ENCODE peak calls at places on chromosomes 5 and 9, in ten cellular contexts. B is AG09319; D is sigmoid colon; S is activated gamma-delta T cell treated with anti-CD3 and anti-CD28 coated beads, Interleukin-2, amount 50 U/mL, for 16 hours; C is stimulated activated CD4-positive, alpha-beta T cell treated with anti-CD3 and anti-CD28 coated beads, Interleukin-2, amount 100 ng/mL, for 24 hours; P is neural crest cell; X is endothelial cell; R is activated naive CD8-positive, alpha-beta T cell treated with anti-CD3 and anti-CD28 coated beads, Interleukin-2, amount 50 U/mL, for 16 hours; J is astrocyte of the spinal cord; V is HEK293T. I is an unnamed sample.

GRCh38 chr9:135705376-135705775 is 3.4 kb downstream of the KCNT1 start:
- DNase-seq in B (no peak), D (no peak), S (no peak), C (no peak), P (no peak), X (no peak), R (no peak), J (no peak), V (no peak), I (no peak)

GRCh38 chr9:30065888-30066287 is 2318.6 kb upstream of the ACO1 start:
- DNase-seq in B (no peak), D (no peak), S (no peak), C (no peak), P (no peak), X (no peak), R (no peak), J (no peak), V (no peak), I (no peak)

GRCh38 chr5:137039939-137040515 is 459.1 kb downstream of the SPOCK1 start:
- DNase-seq in B (no peak), D (no peak), S (no peak), C (no peak), P (no peak), X (no peak), R (no peak), J (no peak), V (no peak), I (no peak)

GRCh38 chr5:79924936-79925893 is 65.8 kb downstream of the MTX3 start:
- DNase-seq in B (no peak), D (no peak), S (peak; percentile 3), C (peak; percentile 7), P (no peak), X (no peak), R (no peak), J (no peak), V (no peak), I (peak; percentile 63)

GRCh38 chr9:109510506-109510905 is 12.4 kb upstream of the PTPN3 start:
- DNase-seq in B (no peak), D (no peak), S (no peak), C (no peak), P (no peak), X (no peak), R (no peak), J (no peak), V (no peak), I (no peak)

GRCh38 chr5:65100846-65101678 is 332.3 kb downstream of the CWC27 start:
- DNase-seq in B (peak; percentile 49), D (no peak), S (no peak), C (peak; percentile 33), P (peak; percentile 20), X (peak; percentile 56), R (no peak), J (peak; percentile 84), V (peak; percentile 76), I (peak; percentile 89)

GRCh38 chr5:7094626-7095025 is 301.3 kb upstream of the ADCY2 start:
- DNase-seq in B (no peak), D (no peak), S (no peak), C (no peak), P (peak; percentile 59), X (peak; percentile 64), R (no peak), J (no peak), V (no peak), I (no peak)

GRCh38 chr5:107597803-107598202 is 72.9 kb downstream of the EFNA5 start:
- DNase-seq in B (no peak), D (no peak), S (no peak), C (no peak), P (no peak), X (no peak), R (no peak), J (no peak), V (no peak), I (no peak)

GRCh38 chr5:77259479-77259878 is 49.0 kb downstream of the PDE8B start:
- DNase-seq in B (no peak), D (no peak), S (no peak), C (no peak), P (no peak), X (no peak), R (no peak), J (no peak), V (no peak), I (no peak)

GRCh38 chr5:95667219-95667618 is 15.6 kb downstream of the SPATA9 start:
- DNase-seq in B (no peak), D (no peak), S (no peak), C (no peak), P (no peak), X (no peak), R (no peak), J (no peak), V (no peak), I (no peak)

GRCh38 chr5:88644676-88645075 is 238.3 kb downstream of the MEF2C start:
- DNase-seq in B (no peak), D (no peak), S (no peak), C (no peak), P (no peak), X (no peak), R (no peak), J (no peak), V (no peak), I (no peak)

GRCh38 chr9:37200572-37201005 is 80.2 kb downstream of the ZCCHC7 start:
- DNase-seq in B (no peak), D (no peak), S (no peak), C (no peak), P (no peak), X (no peak), R (no peak), J (peak; percentile 61), V (peak; percentile 11), I (peak; percentile 46)

GRCh38 chr9:69433426-69433825 is 108.4 kb downstream of the ENTREP1 start:
- DNase-seq in B (no peak), D (no peak), S (no peak), C (no peak), P (no peak), X (no peak), R (no peak), J (no peak), V (no peak), I (peak; percentile 39)

GRCh38 chr9:93562157-93562556 is 14.2 kb upstream of the PHF2 start:
- DNase-seq in B (no peak), D (no peak), S (no peak), C (no peak), P (no peak), X (no peak), R (no peak), J (no peak), V (no peak), I (no peak)

GRCh38 chr9:127112056-127112455 is 10.4 kb downstream of the ANGPTL2 start:
- DNase-seq in B (no peak), D (no peak), S (no peak), C (no peak), P (no peak), X (no peak), R (no peak), J (no peak), V (peak; percentile 19), I (peak; percentile 21)

GRCh38 chr9:135536166-135536565 is 9.8 kb upstream of the OBP2A start:
- DNase-seq in B (no peak), D (no peak), S (no peak), C (no peak), P (no peak), X (no peak), R (no peak), J (peak; percentile 29), V (no peak), I (peak; percentile 58)

GRCh38 chr5:126390056-126390455 is 33.2 kb upstream of the GRAMD2B start:
- DNase-seq in B (no peak), D (no peak), S (no peak), C (no peak), P (no peak), X (no peak), R (no peak), J (no peak), V (no peak), I (no peak)

GRCh38 chr5:76960004-76960625 is 7.3 kb downstream of the CRHBP start:
- DNase-seq in B (no peak), D (no peak), S (no peak), C (no peak), P (no peak), X (no peak), R (no peak), J (peak; percentile 82), V (peak; percentile 28), I (no peak)

GRCh38 chr9:133125706-133126696 is 5.0 kb upstream of the RALGDS start:
- DNase-seq in B (no peak), D (peak; percentile 80), S (no peak), C (no peak), P (no peak), X (no peak), R (no peak), J (peak; percentile 67), V (no peak), I (peak; percentile 76)

GRCh38 chr5:68962632-68963484 is 131.0 kb upstream of the SLC30A5 start:
- DNase-seq in B (peak; percentile 38), D (peak; percentile 84), S (no peak), C (peak; percentile 18), P (peak; percentile 71), X (peak; percentile 65), R (no peak), J (peak; percentile 68), V (peak; percentile 75), I (peak; percentile 86)

GRCh38 chr5:154214236-154215106 is 23.9 kb downstream of the GALNT10 start:
- DNase-seq in B (no peak), D (no peak), S (no peak), C (no peak), P (no peak), X (no peak), R (no peak), J (peak; percentile 61), V (no peak), I (peak; percentile 56)

GRCh38 chr9:2709645-2710101 is 7.6 kb upstream of the KCNV2 start:
- DNase-seq in B (no peak), D (no peak), S (no peak), C (no peak), P (no peak), X (no peak), R (no peak), J (no peak), V (no peak), I (no peak)

GRCh38 chr9:109745335-109746283 is 34.4 kb upstream of the PALM2AKAP2 start:
- DNase-seq in B (no peak), D (peak; percentile 94), S (no peak), C (no peak), P (no peak), X (no peak), R (no peak), J (peak; percentile 73), V (peak; percentile 55), I (peak; percentile 54)

I was measured in AG20443.